ENCODE peak calls at places on chromosomes 5 and 9, in nine cellular contexts. C is sigmoid colon, Y is transverse colon, X is spleen, G is upper lobe of left lung, T is SK-N-SH, O is Panc1, I is suprapubic skin, V is GM12878. U is an unnamed sample.

GRCh38 chr5:16759147-16759800 is 142.5 kb upstream of the RETREG1 start:
- DNase-seq in I (no peak), V (peak), G (no peak), X (no peak), O (no peak), T (no peak), C (no peak), Y (no peak), U (no peak)

GRCh38 chr9:88829276-88829675 is 162.0 kb upstream of the S1PR3 start:
- DNase-seq in C (no peak), Y (no peak), G (no peak), I (no peak), T (no peak), O (no peak), V (no peak), X (no peak), U (no peak)

GRCh38 chr5:9376363-9377117 is 169.3 kb downstream of the SEMA5A start:
- DNase-seq in Y (no peak), T (no peak), O (no peak), X (no peak), V (no peak), I (no peak), G (no peak), C (no peak), U (no peak)

GRCh38 chr5:55344392-55344992 is 36.7 kb downstream of the MTREX start:
- DNase-seq in C (peak), V (no peak), T (peak), Y (peak), O (peak), I (no peak), X (no peak), G (no peak), U (no peak)

GRCh38 chr9:134641173-134641985 is at the start of gene COL5A1:
- DNase-seq in V (no peak), Y (peak), C (peak), O (no peak), G (peak), X (peak), I (peak), T (peak), U (peak)

GRCh38 chr9:31608413-31608812 is 776.0 kb upstream of the ACO1 start:
- DNase-seq in O (no peak), G (no peak), V (no peak), X (no peak), Y (no peak), C (no peak), I (no peak), T (no peak), U (no peak)

GRCh38 chr5:96384353-96384752 is 48.7 kb downstream of the PCSK1 start:
- DNase-seq in C (no peak), Y (no peak), I (no peak), X (no peak), O (peak), V (no peak), G (no peak), T (no peak), U (no peak)

GRCh38 chr9:127943746-127944145 is 6.1 kb upstream of the DPM2 start:
- DNase-seq in G (peak), T (peak), X (peak), V (no peak), Y (peak), C (peak), O (no peak), I (peak), U (peak)

GRCh38 chr9:99563364-99563763 is 258.3 kb upstream of the NR4A3 start:
- DNase-seq in X (no peak), V (no peak), Y (no peak), O (no peak), T (peak), C (no peak), I (no peak), G (no peak), U (no peak)

GRCh38 chr5:63843190-63843589 is 119.1 kb downstream of the HTR1A start:
- DNase-seq in X (no peak), G (no peak), Y (peak), C (no peak), T (no peak), O (no peak), V (no peak), I (no peak), U (no peak)

GRCh38 chr5:82165740-82166530 is 112.2 kb downstream of the RPS23 start:
- DNase-seq in I (no peak), V (peak), C (peak), T (peak), O (no peak), G (no peak), Y (peak), X (no peak), U (no peak)

GRCh38 chr9:26551971-26552370 is 340.6 kb downstream of the CAAP1 start:
- DNase-seq in V (no peak), Y (no peak), C (no peak), I (no peak), G (no peak), T (no peak), O (no peak), X (no peak), U (no peak)

GRCh38 chr9:38035873-38036272 is 33.2 kb downstream of the SHB start:
- DNase-seq in X (no peak), C (no peak), Y (no peak), O (no peak), I (no peak), G (no peak), T (no peak), V (no peak), U (no peak)

GRCh38 chr5:148514344-148514743 is 130.6 kb downstream of the FBXO38 start:
- DNase-seq in G (no peak), Y (no peak), X (no peak), O (no peak), T (no peak), V (no peak), C (no peak), I (no peak), U (no peak)

GRCh38 chr5:103271570-103272289 is 13.2 kb downstream of the MACIR start:
- DNase-seq in X (no peak), O (no peak), C (no peak), Y (no peak), G (no peak), I (no peak), V (no peak), T (no peak), U (no peak)

GRCh38 chr5:164799391-164799790 is 1294.0 kb downstream of the MAT2B start:
- DNase-seq in T (no peak), Y (no peak), V (no peak), X (no peak), O (no peak), G (no peak), I (no peak), C (no peak), U (no peak)

GRCh38 chr9:79522793-79523192 is 49.0 kb upstream of the TLE4 start:
- DNase-seq in X (no peak), V (no peak), T (no peak), I (no peak), O (no peak), C (no peak), G (no peak), Y (no peak), U (no peak)

GRCh38 chr9:86368871-86369521 is 14.8 kb upstream of the TUT7 start:
- DNase-seq in O (no peak), C (no peak), V (no peak), T (no peak), Y (no peak), I (no peak), G (no peak), X (no peak), U (no peak)

GRCh38 chr5:173796746-173797495 is 91.2 kb upstream of the CPEB4 start:
- DNase-seq in G (no peak), Y (no peak), I (no peak), C (no peak), O (no peak), T (no peak), X (no peak), V (no peak), U (no peak)

GRCh38 chr5:163459465-163459887 is 426 bp downstream of the NUDCD2 start:
- DNase-seq in G (no peak), C (no peak), Y (no peak), X (no peak), O (no peak), T (no peak), I (no peak), V (no peak), U (no peak)

GRCh38 chr5:66144799-66145390 is 795 bp downstream of the SREK1 start:
- DNase-seq in O (peak), T (no peak), V (no peak), Y (no peak), I (peak), G (no peak), C (no peak), X (no peak), U (no peak)

GRCh38 chr9:14315754-14316573 is 2.0 kb upstream of the NFIB start:
- DNase-seq in I (no peak), G (peak), C (no peak), T (peak), O (no peak), X (no peak), Y (peak), V (no peak), U (no peak)

GRCh38 chr5:132300572-132301340 is 6.6 kb downstream of the SLC22A4 start:
- DNase-seq in X (no peak), T (no peak), Y (peak), O (no peak), V (no peak), I (no peak), G (no peak), C (no peak), U (no peak)

GRCh38 chr9:17229945-17230560 is 95.2 kb downstream of the CNTLN start:
- DNase-seq in I (no peak), C (no peak), X (no peak), Y (no peak), T (no peak), G (no peak), V (no peak), O (no peak), U (no peak)

GRCh38 chr5:179345179-179345428 is 157 bp downstream of the ADAMTS2 start:
- DNase-seq in I (no peak), Y (no peak), O (no peak), X (no peak), V (no peak), C (no peak), T (no peak), G (peak), U (no peak)
- TF ChIP-seq POLR2AphosphoS5 in I (no peak), Y (peak), O (no peak), X (peak), V (no peak), C (no peak), T (no peak), G (no peak), U (no peak)

DNA sequence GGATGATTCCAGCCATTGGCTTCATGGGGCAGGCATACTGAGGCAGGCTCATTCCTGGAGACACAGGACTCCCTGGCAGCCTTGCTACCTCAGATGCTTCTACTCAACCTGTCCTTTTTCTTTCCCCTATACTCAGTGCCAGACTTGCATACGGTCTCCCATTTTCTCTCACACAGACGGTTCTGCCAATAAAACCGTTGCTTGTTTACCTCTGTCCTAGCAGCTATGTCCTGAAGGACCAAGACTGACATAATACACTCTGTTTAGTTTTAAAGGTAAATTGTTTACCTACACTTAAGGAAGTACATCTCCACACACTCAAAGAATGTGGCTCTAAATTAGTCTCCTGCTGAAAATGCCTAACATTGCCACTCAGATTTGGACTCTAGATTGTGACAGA is 151.0 kb upstream of the RFX3 start:
- DNase-seq in C (no peak), I (no peak), Y (no peak), V (no peak), T (no peak), G (no peak), O (no peak), X (no peak), U (no peak)
- TF ChIP-seq POLR2AphosphoS5 in C (no peak), I (no peak), Y (no peak), V (no peak), T (no peak), G (no peak), O (no peak), X (no peak), U (no peak)

DNA sequence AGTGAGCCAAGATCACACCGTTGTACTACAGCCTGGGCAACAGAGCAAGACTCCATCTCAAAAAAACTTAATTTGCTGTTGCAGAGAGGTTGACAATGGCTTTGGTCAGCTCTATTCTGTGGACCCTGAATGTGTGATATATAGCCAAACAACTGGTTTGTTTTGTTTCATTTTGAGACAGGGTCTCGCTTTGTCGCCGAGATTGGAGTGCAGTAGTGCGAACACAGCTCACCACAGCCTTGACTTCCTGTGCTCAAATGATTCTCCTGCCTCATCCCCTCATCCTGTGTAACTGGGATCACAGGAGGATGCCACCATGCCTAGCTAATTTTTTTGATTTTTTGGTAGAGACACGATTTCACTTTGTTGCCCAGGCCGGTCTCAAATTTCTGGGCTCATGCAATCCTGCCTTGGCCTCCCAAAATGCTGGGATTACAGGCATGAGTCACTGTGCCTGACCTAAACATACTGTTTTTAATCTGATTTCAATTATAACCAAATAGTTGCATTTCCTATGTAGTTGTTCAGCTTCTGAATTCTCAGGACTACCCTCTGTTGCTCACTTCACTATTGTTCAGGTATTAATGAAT is 9.8 kb downstream of the RNF183 start:
- DNase-seq in T (no peak), V (no peak), C (no peak), I (no peak), O (no peak), X (no peak), G (no peak), Y (no peak), U (no peak)
- TF ChIP-seq POLR2AphosphoS5 in T (no peak), V (no peak), C (no peak), I (no peak), O (no peak), X (no peak), G (no peak), Y (no peak), U (no peak)

GRCh38 chr5:6423327-6424109 is 25.1 kb upstream of the UBE2QL1 start:
- DNase-seq in V (no peak), C (no peak), I (no peak), Y (no peak), X (no peak), O (no peak), G (no peak), T (no peak), U (no peak)

GRCh38 chr5:6417657-6418056 is 31.0 kb upstream of the UBE2QL1 start:
- DNase-seq in V (no peak), T (no peak), G (no peak), C (no peak), X (no peak), I (no peak), O (no peak), Y (no peak), U (no peak)

GRCh38 chr5:6424110-6424659 is 24.5 kb upstream of the UBE2QL1 start:
- DNase-seq in Y (no peak), T (no peak), X (no peak), V (no peak), I (no peak), C (no peak), G (no peak), O (no peak), U (no peak)

GRCh38 chr5:6418679-6419276 is 29.9 kb upstream of the UBE2QL1 start:
- DNase-seq in O (no peak), Y (no peak), T (no peak), G (no peak), V (no peak), C (no peak), X (no peak), I (no peak), U (no peak)

DNA sequence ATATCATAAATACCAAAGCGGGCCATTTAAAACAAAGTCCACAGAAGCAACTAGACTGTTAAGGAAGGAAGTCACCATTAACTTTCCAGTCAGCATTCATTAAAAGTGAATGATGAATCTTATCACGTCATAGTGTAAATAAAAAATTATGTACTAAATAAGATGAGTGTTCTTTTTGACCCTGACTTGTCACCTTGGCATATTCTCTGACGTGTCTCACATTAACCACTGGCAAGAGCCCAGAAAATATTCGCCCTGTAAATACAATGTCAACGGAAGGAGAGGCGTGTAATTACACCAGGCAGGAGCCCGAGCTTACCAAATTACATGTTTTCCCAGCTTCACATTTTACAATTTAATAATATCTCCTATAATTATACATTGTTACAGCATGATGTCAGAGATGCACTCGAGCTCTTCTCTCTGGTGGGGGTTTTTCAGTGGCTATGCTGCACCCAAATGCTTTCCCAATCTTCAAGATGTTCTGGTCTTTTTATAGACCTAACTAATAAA is 29.3 kb upstream of the UBE2QL1 start:
- DNase-seq in O (peak), X (no peak), Y (no peak), V (no peak), C (no peak), I (no peak), T (no peak), G (no peak), U (no peak)
- TF ChIP-seq POLR2AphosphoS5 in O (no peak), X (no peak), Y (no peak), V (no peak), C (no peak), I (no peak), T (no peak), G (no peak), U (no peak)

GRCh38 chr5:156475831-156476551 is 149.0 kb downstream of the SGCD start:
- DNase-seq in T (no peak), O (no peak), I (no peak), X (no peak), C (peak), G (no peak), Y (peak), V (no peak), U (no peak)
- TF ChIP-seq POLR2AphosphoS5 in T (no peak), O (no peak), I (no peak), X (no peak), C (no peak), G (no peak), Y (no peak), V (no peak), U (no peak)

GRCh38 chr5:140214831-140215230 is 39.8 kb downstream of the CYSTM1 start:
- DNase-seq in X (no peak), V (no peak), T (no peak), I (no peak), C (no peak), O (no peak), G (no peak), Y (peak), U (no peak)
- TF ChIP-seq POLR2AphosphoS5 in X (no peak), V (no peak), T (peak), I (no peak), C (no peak), O (no peak), G (no peak), Y (no peak), U (no peak)

DNA sequence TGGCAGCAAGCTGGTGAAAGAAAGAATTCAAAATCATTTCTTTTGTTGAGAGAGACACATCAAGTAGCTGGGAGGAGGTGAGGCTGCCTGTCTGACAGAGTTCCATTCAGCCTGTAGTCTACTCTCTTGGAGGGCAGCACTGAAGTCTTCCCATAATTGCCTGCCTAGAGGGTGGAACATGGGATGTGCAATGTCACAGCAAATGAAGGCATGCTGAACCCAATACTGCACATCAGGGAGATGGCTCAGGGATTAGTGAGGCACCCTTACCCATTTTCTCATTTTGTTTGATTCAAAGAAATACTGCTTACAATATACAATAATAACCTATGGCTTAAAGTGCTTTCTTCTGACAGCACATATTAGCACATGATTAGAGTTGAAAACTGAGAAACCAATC is 475.7 kb downstream of the TMEM232 start:
- DNase-seq in X (no peak), V (no peak), C (no peak), I (no peak), Y (no peak), O (no peak), G (no peak), T (no peak), U (no peak)
- TF ChIP-seq POLR2AphosphoS5 in X (no peak), V (no peak), C (no peak), I (no peak), Y (no peak), O (no peak), G (no peak), T (no peak), U (no peak)

GRCh38 chr5:72390836-72391235 is 70.7 kb downstream of the PTCD2 start:
- DNase-seq in Y (no peak), I (no peak), T (no peak), C (no peak), V (no peak), O (no peak), G (no peak), X (no peak), U (no peak)

GRCh38 chr5:72392326-72392733 is 72.2 kb downstream of the PTCD2 start:
- DNase-seq in I (no peak), C (no peak), T (no peak), X (no peak), V (no peak), G (no peak), Y (no peak), O (no peak), U (no peak)

GRCh38 chr5:72386639-72387038 is 66.5 kb downstream of the PTCD2 start:
- DNase-seq in O (no peak), X (no peak), C (no peak), V (no peak), G (no peak), Y (no peak), T (no peak), I (no peak), U (no peak)

GRCh38 chr5:72388652-72389051 is 68.5 kb downstream of the PTCD2 start:
- DNase-seq in O (no peak), V (no peak), T (no peak), X (no peak), Y (no peak), C (no peak), G (peak), I (no peak), U (no peak)

DNA sequence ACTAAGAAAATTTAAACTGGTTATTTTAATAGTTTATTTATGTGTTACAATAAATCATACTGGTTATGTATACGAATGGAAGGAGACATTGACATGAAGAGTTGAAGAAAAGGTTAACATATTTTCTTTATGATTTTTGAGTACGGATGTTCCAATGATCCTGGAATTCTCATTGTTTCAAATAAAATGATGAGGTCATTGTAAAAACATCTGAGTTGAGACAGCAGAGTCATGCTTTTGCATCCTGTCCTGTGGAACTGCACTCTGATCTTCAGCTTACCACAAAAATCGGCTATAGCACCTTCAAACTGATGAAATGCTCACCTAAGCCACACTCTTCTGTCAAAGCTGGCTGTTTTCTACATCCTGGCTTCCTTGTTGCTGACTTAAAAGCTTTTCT is 67.8 kb downstream of the PTCD2 start:
- DNase-seq in O (peak), Y (no peak), C (no peak), I (no peak), X (no peak), G (no peak), T (no peak), V (no peak), U (no peak)
- TF ChIP-seq POLR2AphosphoS5 in O (no peak), Y (no peak), C (no peak), I (no peak), X (no peak), G (no peak), T (peak), V (no peak), U (no peak)

DNA sequence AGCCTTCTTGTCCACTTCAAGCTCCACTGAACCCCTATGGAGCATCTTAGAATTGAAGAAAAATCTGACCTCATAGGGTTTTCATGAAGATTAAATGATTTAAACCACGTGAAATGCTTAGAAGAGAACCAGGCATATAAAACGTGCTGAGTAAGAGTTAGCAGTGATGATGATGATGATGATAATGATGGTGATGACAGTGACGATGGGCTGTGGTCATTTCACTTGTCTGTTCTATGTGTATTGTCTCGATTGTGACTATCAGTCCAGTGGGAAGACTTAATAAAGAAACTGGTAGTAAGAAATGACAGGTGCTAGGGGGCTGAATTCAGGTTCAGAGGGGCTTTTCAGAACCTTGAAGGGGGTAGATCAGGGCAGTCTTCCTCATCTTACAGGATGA is 45.1 kb upstream of the CDKN2AIPNL start:
- DNase-seq in C (no peak), X (no peak), O (no peak), Y (no peak), T (no peak), G (no peak), I (no peak), V (no peak), U (no peak)
- TF ChIP-seq POLR2AphosphoS5 in C (no peak), X (no peak), O (no peak), Y (no peak), T (no peak), G (no peak), I (no peak), V (no peak), U (no peak)